ENCODE peak calls at places on chromosomes 16 and 17, in eight cellular contexts. L is HFF-Myc; W is activated CD4-positive, CD25-positive, alpha-beta regulatory T cell; J is NCI-H2227 treated with DMSO at 0.1 percent for 48 hours; K is T-helper 22 cell; Q is naive thymus-derived CD8-positive, alpha-beta T cell; F is AG09309; P is GM23338. V is an unnamed sample.

GRCh38 chr17:71828182-71828596 is 292.6 kb upstream of the SOX9 start:
- DNase-seq in L (no peak), W (no peak), J (peak; percentile 91), K (no peak), Q (no peak), F (peak; percentile 14), P (peak; percentile 97), V (no peak)

GRCh38 chr17:8153550-8153956 is 1.3 kb upstream of the PER1 start:
- DNase-seq in L (peak; percentile 72), W (no peak), J (no peak), K (no peak), Q (peak; percentile 23), F (peak; percentile 95), P (peak; percentile 38), V (peak; percentile 73)

GRCh38 chr17:39132192-39132600 is 19.2 kb downstream of the PLXDC1 start:
- DNase-seq in L (peak; percentile 55), W (no peak), J (no peak), K (no peak), Q (no peak), F (no peak), P (peak; percentile 43), V (no peak)

GRCh38 chr16:29820730-29821662 is 734 bp downstream of the MVP start:
- DNase-seq in L (no peak), W (no peak), J (no peak), K (peak; percentile 40), Q (no peak), F (no peak), P (no peak), V (no peak)

GRCh38 chr16:721765-722481 is 977 bp downstream of the ANTKMT start:
- DNase-seq in L (no peak), W (no peak), J (no peak), K (no peak), Q (peak; percentile 48), F (no peak), P (no peak), V (no peak)

GRCh38 chr17:78933025-78933958 is 8.1 kb upstream of the TIMP2 start:
- DNase-seq in L (peak; percentile 94), W (peak; percentile 6), J (no peak), K (peak; percentile 11), Q (no peak), F (peak; percentile 93), P (no peak), V (peak; percentile 43)

GRCh38 chr17:81371910-81372760 is 23.1 kb upstream of the BAHCC1 start:
- DNase-seq in L (no peak), W (no peak), J (no peak), K (no peak), Q (no peak), F (no peak), P (peak; percentile 63), V (peak; percentile 71)

GRCh38 chr17:64687376-64687775 is 25.3 kb upstream of the SMURF2 start:
- DNase-seq in L (no peak), W (no peak), J (no peak), K (no peak), Q (no peak), F (no peak), P (no peak), V (no peak)

GRCh38 chr17:32854177-32854576 is 22.7 kb downstream of the MYO1D start:
- DNase-seq in L (no peak), W (no peak), J (no peak), K (no peak), Q (no peak), F (no peak), P (peak; percentile 35), V (no peak)

GRCh38 chr17:32279933-32280716 is 14.5 kb downstream of the RHBDL3 start:
- DNase-seq in L (no peak), W (no peak), J (no peak), K (no peak), Q (no peak), F (no peak), P (peak; percentile 90), V (no peak)

GRCh38 chr17:4986951-4987766 is at the start of gene CAMTA2:
- DNase-seq in L (peak; percentile 36), W (peak; percentile 77), J (peak; percentile 38), K (peak; percentile 88), Q (peak; percentile 84), F (no peak), P (peak; percentile 91), V (peak; percentile 95)

GRCh38 chr17:34485999-34486398 is 93.4 kb upstream of the TMEM132E start:
- DNase-seq in L (no peak), W (no peak), J (no peak), K (no peak), Q (no peak), F (no peak), P (no peak), V (no peak)

GRCh38 chr17:78820122-78820792 is 20.4 kb downstream of the USP36 start:
- DNase-seq in L (no peak), W (no peak), J (no peak), K (no peak), Q (no peak), F (no peak), P (no peak), V (no peak)

GRCh38 chr16:87926246-87927194 is 9.8 kb downstream of the CA5A start:
- DNase-seq in L (no peak), W (no peak), J (no peak), K (no peak), Q (no peak), F (no peak), P (no peak), V (no peak)

GRCh38 chr17:80455328-80455710 is 21.1 kb downstream of the NPTX1 start:
- DNase-seq in L (no peak), W (no peak), J (no peak), K (peak; percentile 30), Q (no peak), F (no peak), P (peak; percentile 83), V (no peak)

GRCh38 chr16:67394271-67395104 is 1.2 kb upstream of the TPPP3 start:
- DNase-seq in L (no peak), W (no peak), J (no peak), K (no peak), Q (no peak), F (no peak), P (peak; percentile 69), V (no peak)

GRCh38 chr16:74455619-74456289 is 34.5 kb upstream of the CLEC18B start:
- DNase-seq in L (no peak), W (no peak), J (no peak), K (no peak), Q (no peak), F (no peak), P (no peak), V (no peak)

GRCh38 chr17:45138911-45139532 is 3.5 kb downstream of the ACBD4 start:
- DNase-seq in L (no peak), W (no peak), J (no peak), K (no peak), Q (no peak), F (no peak), P (no peak), V (peak; percentile 13)

GRCh38 chr17:1647802-1648581 is 1.7 kb downstream of the RILP start:
- DNase-seq in L (no peak), W (no peak), J (no peak), K (no peak), Q (no peak), F (no peak), P (peak; percentile 83), V (peak; percentile 58)

GRCh38 chr17:45296833-45297124 is 20.0 kb downstream of the MAP3K14 start:
- DNase-seq in L (no peak), W (no peak), J (no peak), K (no peak), Q (no peak), F (no peak), P (no peak), V (no peak)

GRCh38 chr17:21146362-21147021 is 19.7 kb downstream of the DHRS7B start:
- DNase-seq in L (no peak), W (no peak), J (no peak), K (no peak), Q (no peak), F (peak; percentile 46), P (no peak), V (no peak)

GRCh38 chr16:84769416-84769815 is 50.4 kb upstream of the CRISPLD2 start:
- DNase-seq in L (no peak), W (no peak), J (no peak), K (no peak), Q (no peak), F (no peak), P (no peak), V (no peak)

GRCh38 chr17:74114881-74115470 is 88.5 kb upstream of the RPL38 start:
- DNase-seq in L (no peak), W (no peak), J (no peak), K (no peak), Q (no peak), F (no peak), P (no peak), V (no peak)

GRCh38 chr17:69175812-69176517 is 34.3 kb upstream of the ABCA6 start:
- DNase-seq in L (peak; percentile 52), W (no peak), J (no peak), K (no peak), Q (no peak), F (peak; percentile 54), P (no peak), V (no peak)

GRCh38 chr17:4742629-4743028 is 2.9 kb upstream of the CXCL16 start:
- DNase-seq in L (no peak), W (no peak), J (no peak), K (no peak), Q (no peak), F (no peak), P (no peak), V (no peak)

GRCh38 chr16:17803625-17804410 is 333.1 kb upstream of the XYLT1 start:
- DNase-seq in L (peak; percentile 51), W (no peak), J (no peak), K (no peak), Q (no peak), F (peak; percentile 60), P (no peak), V (no peak)

GRCh38 chr16:66115373-66115772 is 251.1 kb upstream of the CDH5 start:
- DNase-seq in L (no peak), W (no peak), J (no peak), K (no peak), Q (no peak), F (no peak), P (peak; percentile 65), V (no peak)

GRCh38 chr16:11379420-11379819 is 34.2 kb downstream of the RMI2 start:
- DNase-seq in L (no peak), W (no peak), J (no peak), K (peak; percentile 44), Q (no peak), F (no peak), P (no peak), V (no peak)

GRCh38 chr16:83969771-83970429 is 1.9 kb downstream of the NECAB2 start:
- DNase-seq in L (no peak), W (no peak), J (no peak), K (no peak), Q (no peak), F (no peak), P (no peak), V (peak; percentile 10)

GRCh38 chr16:64102654-64103053 is 1019.2 kb downstream of the CDH11 start:
- DNase-seq in L (no peak), W (no peak), J (no peak), K (no peak), Q (no peak), F (no peak), P (no peak), V (no peak)

GRCh38 chr17:42494673-42495072 is 36.0 kb downstream of the ATP6V0A1 start:
- DNase-seq in L (no peak), W (no peak), J (no peak), K (no peak), Q (no peak), F (no peak), P (no peak), V (no peak)

GRCh38 chr16:89958068-89958467 is 9.5 kb downstream of the DEF8 start:
- DNase-seq in L (no peak), W (no peak), J (no peak), K (no peak), Q (no peak), F (no peak), P (peak; percentile 82), V (peak; percentile 47)

GRCh38 chr16:84306564-84306963 is 11.9 kb downstream of the WFDC1 start:
- DNase-seq in L (no peak), W (no peak), J (no peak), K (no peak), Q (no peak), F (no peak), P (no peak), V (no peak)

GRCh38 chr16:19589771-19590302 is 34.3 kb downstream of the VPS35L start:
- DNase-seq in L (peak; percentile 36), W (no peak), J (no peak), K (no peak), Q (no peak), F (peak; percentile 66), P (no peak), V (no peak)